ENCODE peak calls at places on chromosome 15, in seven cellular contexts. L is H1, Z is HCT116, U is HepG2, E is SK-N-SH, T is GM12878, H is K562. A is an unnamed sample.

GRCh38 chr15:98581715-98582114 is 66.6 kb upstream of the IGF1R start:
- DNase-seq in T (no peak), L (no peak), H (no peak), E (no peak), Z (no peak), U (no peak), A (peak)

GRCh38 chr15:47326934-47327333 is 390.4 kb upstream of the SEMA6D start:
- DNase-seq in L (no peak), H (no peak), T (no peak), Z (no peak), U (no peak), E (no peak), A (no peak)

GRCh38 chr15:39301589-39301999 is 279.3 kb upstream of the THBS1 start:
- DNase-seq in L (no peak), H (no peak), T (no peak), U (no peak), E (no peak), Z (no peak), A (no peak)

GRCh38 chr15:35436422-35436821 is 109.5 kb downstream of the DPH6 start:
- DNase-seq in H (no peak), T (no peak), Z (no peak), L (no peak), E (no peak), U (no peak), A (no peak)

GRCh38 chr15:98800437-98801233 is 152.3 kb downstream of the IGF1R start:
- DNase-seq in L (no peak), T (no peak), E (peak), U (peak), H (no peak), Z (peak), A (no peak)

GRCh38 chr15:51727141-51727897 is 10.1 kb downstream of the LYSMD2 start:
- DNase-seq in E (peak), U (peak), Z (no peak), T (no peak), H (no peak), L (no peak), A (no peak)

GRCh38 chr15:63913786-63914185 is 80.0 kb upstream of the HERC1 start:
- DNase-seq in H (no peak), L (no peak), E (no peak), T (no peak), U (no peak), Z (no peak), A (no peak)

GRCh38 chr15:68428431-68428940 is 3.5 kb downstream of the ITGA11 start:
- DNase-seq in T (no peak), Z (no peak), U (no peak), H (no peak), E (no peak), L (no peak), A (no peak)

GRCh38 chr15:51185213-51185619 is 90.5 kb upstream of the TNFAIP8L3 start:
- DNase-seq in L (no peak), T (no peak), E (no peak), H (peak), Z (no peak), U (no peak), A (no peak)

GRCh38 chr15:85588657-85589056 is 206.1 kb downstream of the KLHL25 start:
- DNase-seq in Z (no peak), L (no peak), H (no peak), T (no peak), E (no peak), U (no peak), A (no peak)

GRCh38 chr15:57647791-57648130 is 56.1 kb downstream of the MYZAP start:
- DNase-seq in E (no peak), H (no peak), U (no peak), L (no peak), T (no peak), Z (no peak), A (no peak)

GRCh38 chr15:87477759-87478687 is 778.5 kb downstream of the NTRK3 start:
- DNase-seq in L (no peak), U (no peak), Z (no peak), H (no peak), T (no peak), E (peak), A (peak)

GRCh38 chr15:25701716-25702465 is 161.2 kb downstream of the ATP10A start:
- DNase-seq in Z (no peak), L (no peak), H (no peak), E (no peak), T (no peak), U (no peak), A (no peak)

GRCh38 chr15:27342991-27343390 is 372.0 kb downstream of the GABRG3 start:
- DNase-seq in Z (no peak), H (no peak), U (no peak), E (peak), L (no peak), T (no peak), A (no peak)

GRCh38 chr15:40115670-40116093 is 7.0 kb upstream of the BMF start:
- DNase-seq in U (peak), T (peak), L (no peak), E (no peak), H (no peak), Z (no peak), A (peak)

GRCh38 chr15:88399021-88399685 is 68.0 kb downstream of the MRPL46 start:
- DNase-seq in U (no peak), E (no peak), T (no peak), L (no peak), H (no peak), Z (no peak), A (no peak)

GRCh38 chr15:56918907-56919707 is 663 bp downstream of the TCF12 start:
- DNase-seq in H (peak), U (peak), E (peak), Z (no peak), T (no peak), L (peak), A (peak)

GRCh38 chr15:50109086-50109987 is 9.7 kb downstream of the ATP8B4 start:
- DNase-seq in T (no peak), L (no peak), H (no peak), E (no peak), Z (no peak), U (no peak), A (no peak)

GRCh38 chr15:75842722-75843617 is at the start of gene UBE2Q2:
- DNase-seq in H (peak), Z (no peak), T (no peak), L (peak), U (peak), E (peak), A (peak)

GRCh38 chr15:83248151-83248851 is 36.2 kb downstream of the BNC1 start:
- DNase-seq in E (peak), U (peak), T (peak), L (peak), H (peak), Z (peak), A (peak)

GRCh38 chr15:31031471-31032064 is 40.1 kb upstream of the MTMR10 start:
- DNase-seq in E (no peak), L (no peak), U (no peak), Z (no peak), T (peak), H (no peak), A (no peak)

GRCh38 chr15:66780172-66780972 is 78.3 kb downstream of the SMAD6 start:
- DNase-seq in Z (no peak), E (no peak), T (no peak), H (no peak), L (no peak), U (no peak), A (no peak)

GRCh38 chr15:58465070-58465469 is 33.3 kb downstream of the LIPC start:
- DNase-seq in U (no peak), H (no peak), T (no peak), L (no peak), Z (no peak), E (no peak), A (no peak)

GRCh38 chr15:75371901-75372688 is 3.7 kb upstream of the MAN2C1 start:
- DNase-seq in T (no peak), Z (no peak), U (no peak), E (no peak), L (no peak), H (no peak), A (no peak)

GRCh38 chr15:57684491-57685184 is 21.9 kb upstream of the POLR2M start:
- DNase-seq in E (no peak), T (no peak), U (no peak), H (no peak), Z (no peak), L (no peak), A (no peak)

GRCh38 chr15:95972136-95972553 is 358.4 kb upstream of the NR2F2 start:
- DNase-seq in E (no peak), T (no peak), U (no peak), L (no peak), Z (no peak), H (no peak), A (no peak)

GRCh38 chr15:68325721-68326120 is 48.2 kb downstream of the FEM1B start:
- DNase-seq in H (no peak), E (no peak), L (no peak), Z (no peak), T (no peak), U (no peak), A (no peak)

GRCh38 chr15:67472957-67473356 is 48.0 kb upstream of the C15orf61 start:
- DNase-seq in T (no peak), Z (no peak), H (no peak), U (no peak), L (no peak), E (no peak), A (no peak)

GRCh38 chr15:83112233-83112958 is 5.0 kb downstream of the TM6SF1 start:
- DNase-seq in E (no peak), L (no peak), U (no peak), Z (no peak), T (no peak), H (no peak), A (no peak)

GRCh38 chr15:94412979-94413741 is 181.8 kb downstream of the MCTP2 start:
- DNase-seq in L (no peak), U (peak), Z (peak), H (no peak), T (no peak), E (no peak), A (peak)

GRCh38 chr15:28955160-28955502 is 69.4 kb downstream of the APBA2 start:
- DNase-seq in E (peak), H (no peak), T (peak), U (no peak), L (peak), Z (no peak), A (no peak)

GRCh38 chr15:29270169-29270955 is 740 bp upstream of the NSMCE3 start:
- DNase-seq in T (peak), U (no peak), H (no peak), L (no peak), E (peak), Z (no peak), A (no peak)

GRCh38 chr15:96764501-96764900 is 434.0 kb downstream of the NR2F2 start:
- DNase-seq in T (no peak), Z (no peak), E (no peak), L (no peak), U (no peak), H (no peak), A (no peak)

GRCh38 chr15:48939686-48940085 is 24.0 kb downstream of the SHC4 start:
- DNase-seq in T (no peak), H (no peak), E (no peak), U (no peak), L (no peak), Z (no peak), A (no peak)

GRCh38 chr15:27059610-27060202 is 88.7 kb downstream of the GABRG3 start:
- DNase-seq in U (peak), T (no peak), E (peak), H (peak), L (peak), Z (peak), A (peak)

GRCh38 chr15:77584201-77584600 is 48.5 kb downstream of the LINGO1 start:
- DNase-seq in L (no peak), E (no peak), H (peak), T (no peak), Z (no peak), U (peak), A (no peak)

GRCh38 chr15:40397688-40398412 is 7.7 kb upstream of the IVD start:
- DNase-seq in L (no peak), U (no peak), Z (no peak), T (no peak), E (no peak), H (no peak), A (no peak)

GRCh38 chr15:70258369-70259029 is 160.8 kb upstream of the TLE3 start:
- DNase-seq in T (no peak), H (no peak), U (no peak), Z (no peak), L (no peak), E (no peak), A (no peak)
- TF ChIP-seq JUND in T (no peak), H (no peak), U (no peak), Z (no peak), L (no peak), E (no peak), A (no peak)

DNA sequence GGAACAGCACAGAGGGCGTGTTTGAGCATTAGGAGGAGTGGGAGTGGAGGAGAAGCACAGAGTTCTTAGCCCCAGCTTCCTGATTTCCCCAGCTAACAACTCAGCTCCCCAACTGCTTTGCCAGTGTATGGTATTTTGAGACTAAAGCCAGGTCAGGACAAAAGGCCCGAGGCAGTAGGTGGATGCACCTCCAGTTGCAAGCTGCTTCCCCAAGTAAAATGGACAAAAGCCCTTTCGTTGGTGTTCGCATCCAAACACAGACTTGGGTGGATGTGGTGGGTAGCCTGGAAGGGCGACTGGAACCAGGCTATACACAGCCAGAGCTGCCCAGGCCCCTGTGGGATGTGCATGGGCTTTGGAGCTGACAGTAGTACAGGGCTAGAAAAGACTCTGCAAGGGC is 12.3 kb upstream of the EHD4 start:
- DNase-seq in U (no peak), E (no peak), L (no peak), H (no peak), T (no peak), Z (no peak), A (no peak)
- TF ChIP-seq JUND in U (no peak), E (no peak), L (no peak), H (no peak), T (no peak), Z (no peak), A (no peak)

DNA sequence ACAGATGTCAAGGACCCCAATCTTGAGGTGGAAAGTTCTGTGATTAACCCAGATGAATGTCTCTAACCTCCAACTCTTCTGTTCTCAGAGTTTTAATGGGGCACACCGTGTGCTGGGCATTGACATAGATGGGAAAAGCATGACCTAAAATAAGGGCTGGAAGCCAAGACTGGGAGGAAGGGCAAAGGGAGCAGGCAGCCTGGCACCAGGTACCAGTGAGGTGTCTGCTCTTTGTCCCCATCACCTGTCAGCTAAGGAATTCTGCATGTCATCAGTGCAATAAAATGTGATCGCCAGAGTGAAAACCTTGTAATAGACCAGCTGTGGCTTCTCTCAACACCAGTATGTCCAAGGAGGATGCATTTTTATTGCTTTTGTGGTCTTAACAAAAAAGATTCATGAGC is 143.5 kb upstream of the TPM1 start:
- DNase-seq in Z (no peak), T (no peak), H (no peak), L (no peak), E (no peak), U (peak), A (peak)
- TF ChIP-seq JUND in Z (no peak), T (no peak), H (no peak), L (no peak), E (peak), U (no peak), A (no peak)

DNA sequence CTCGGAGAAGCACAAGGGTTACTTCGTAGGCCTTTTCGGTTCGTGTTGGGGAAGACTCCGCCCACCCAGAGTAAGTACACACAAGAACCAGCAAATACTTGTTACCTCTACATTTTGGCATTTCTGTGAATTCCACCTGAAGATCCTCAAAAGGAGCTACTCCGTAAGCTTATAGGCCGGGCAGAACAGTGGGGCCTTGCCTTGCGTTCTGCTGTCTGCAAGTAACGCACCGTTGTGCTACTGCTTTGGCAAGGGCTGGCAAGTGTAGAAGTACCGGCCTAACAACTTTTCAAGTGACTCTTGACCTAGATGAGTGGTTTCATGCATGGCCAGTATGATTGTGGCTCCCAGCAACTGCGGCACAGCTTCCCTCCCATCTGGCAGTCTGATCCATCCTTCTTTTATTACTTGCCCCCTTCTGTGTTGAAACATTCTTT is 6.4 kb upstream of the DNAAF4 start:
- DNase-seq in E (no peak), Z (no peak), U (no peak), H (no peak), T (no peak), L (no peak), A (no peak)
- TF ChIP-seq JUND in E (no peak), Z (no peak), U (no peak), H (no peak), T (no peak), L (no peak), A (no peak)

GRCh38 chr15:60975951-60976350 is 253.2 kb downstream of the RORA start:
- DNase-seq in U (no peak), Z (no peak), E (no peak), T (no peak), H (no peak), L (no peak), A (no peak)
- TF ChIP-seq JUND in U (no peak), Z (no peak), E (no peak), T (no peak), H (no peak), L (no peak), A (no peak)

DNA sequence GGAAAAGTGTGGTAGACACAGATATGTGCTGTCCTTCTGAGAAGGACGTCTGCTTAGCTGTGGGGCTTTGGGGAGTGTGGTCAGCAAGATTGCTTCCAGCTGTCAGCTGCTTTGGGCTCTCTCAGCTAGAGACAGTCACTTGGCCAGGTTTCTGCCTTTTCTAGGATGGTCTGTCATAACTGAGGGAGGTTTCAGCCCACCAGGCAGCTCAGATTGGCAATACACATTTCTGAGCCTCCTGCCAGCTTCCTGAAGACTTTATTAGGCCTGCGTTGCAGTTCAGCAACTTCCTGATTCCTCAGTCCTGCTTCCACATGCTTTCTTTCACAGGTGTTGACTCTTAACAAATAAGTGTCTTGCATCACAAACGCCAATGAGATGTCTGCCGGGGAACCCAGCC is 286.5 kb downstream of the SQOR start:
- DNase-seq in H (no peak), L (no peak), E (no peak), Z (no peak), T (no peak), U (peak), A (peak)
- TF ChIP-seq JUND in H (no peak), L (no peak), E (no peak), Z (no peak), T (no peak), U (no peak), A (no peak)

GRCh38 chr15:37096878-37097568 is 3.3 kb downstream of the MEIS2 start:
- DNase-seq in H (no peak), U (no peak), T (no peak), E (peak), L (no peak), Z (no peak), A (no peak)
- TF ChIP-seq JUND in H (no peak), U (no peak), T (no peak), E (no peak), L (no peak), Z (no peak), A (no peak)

DNA sequence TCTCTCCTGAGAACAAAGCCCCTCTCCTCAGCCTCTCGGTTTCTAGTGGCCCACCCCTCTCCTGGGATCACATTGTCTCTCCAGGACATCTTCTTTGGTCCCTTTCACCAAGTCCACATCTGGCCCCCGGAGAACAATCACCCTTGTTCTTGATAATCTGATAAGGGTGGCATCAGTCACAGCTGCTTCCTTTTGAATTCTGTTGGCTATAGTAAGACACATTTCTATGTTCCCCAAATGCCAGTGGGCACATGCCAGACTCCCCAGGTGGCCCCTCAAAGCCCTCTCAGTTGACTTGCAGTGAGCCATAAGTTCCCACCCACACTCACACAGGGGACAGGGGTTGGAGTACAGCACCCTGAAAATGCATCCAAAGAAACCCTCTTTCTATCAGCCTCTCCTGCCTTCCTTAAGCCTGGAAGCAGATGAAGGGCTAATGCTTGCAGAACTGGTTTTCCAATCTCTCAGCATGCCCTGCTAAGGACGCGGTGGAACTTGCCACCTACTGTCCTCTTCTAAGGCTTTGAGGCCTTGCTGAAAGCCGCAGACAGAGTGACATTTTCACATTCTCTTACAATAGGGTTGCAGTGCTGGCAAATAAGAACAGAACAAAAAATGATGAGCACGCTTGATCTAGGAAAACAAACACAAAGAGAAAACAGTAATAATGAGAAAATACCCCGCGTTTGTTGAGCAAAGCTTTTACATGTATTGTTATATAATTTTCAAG is 101.3 kb upstream of the SLCO3A1 start:
- DNase-seq in T (no peak), Z (no peak), H (no peak), U (no peak), L (no peak), E (peak), A (no peak)
- TF ChIP-seq JUND in T (no peak), Z (no peak), H (no peak), U (no peak), L (no peak), E (no peak), A (no peak)